ENCODE peak calls at places on chromosomes 1 and 21, in five cellular contexts. G, N, M, Y and H are unnamed samples.

GRCh38 chr21:29230541-29231275 is 68.0 kb upstream of the BACH1 start:
- DNase-seq in G (no peak), N (no peak), M (no peak), Y (no peak), H (no peak)

GRCh38 chr1:151282883-151283725 is 1.0 kb downstream of the ZNF687 start:
- DNase-seq in G (no peak), N (no peak), M (peak), Y (peak), H (peak)

GRCh38 chr1:109929588-109930251 is 19.1 kb downstream of the CSF1 start:
- DNase-seq in G (no peak), N (no peak), M (no peak), Y (no peak), H (no peak)

GRCh38 chr1:183019860-183020259 is 3.4 kb upstream of the LAMC1 start:
- DNase-seq in G (no peak), N (no peak), M (peak), Y (no peak), H (peak)

GRCh38 chr1:212760126-212760823 is 31.3 kb downstream of the NSL1 start:
- DNase-seq in G (no peak), N (no peak), M (peak), Y (no peak), H (peak)

GRCh38 chr1:93665015-93665414 is 16.6 kb downstream of the BCAR3 start:
- DNase-seq in G (no peak), N (no peak), M (no peak), Y (no peak), H (no peak)

GRCh38 chr1:89754518-89754917 is 66.3 kb upstream of the LRRC8D start:
- DNase-seq in G (no peak), N (no peak), M (no peak), Y (no peak), H (no peak)

GRCh38 chr1:100134872-100135271 is 1.9 kb downstream of the TRMT13 start:
- DNase-seq in G (no peak), N (no peak), M (peak), Y (no peak), H (no peak)

GRCh38 chr1:55506686-55507577 is 291.8 kb upstream of the USP24 start:
- DNase-seq in G (no peak), N (no peak), M (no peak), Y (no peak), H (no peak)

GRCh38 chr1:212512731-212513559 is 80.2 kb downstream of the NENF start:
- DNase-seq in G (no peak), N (no peak), M (no peak), Y (no peak), H (no peak)

GRCh38 chr1:5304702-5305101 is 650.3 kb downstream of the AJAP1 start:
- DNase-seq in G (no peak), N (no peak), M (no peak), Y (peak), H (no peak)

GRCh38 chr1:11701551-11701961 is 10.0 kb downstream of the DRAXIN start:
- DNase-seq in G (no peak), N (no peak), M (no peak), Y (no peak), H (no peak)

GRCh38 chr1:240237305-240237721 is 145.6 kb downstream of the FMN2 start:
- DNase-seq in G (no peak), N (no peak), M (no peak), Y (no peak), H (no peak)

GRCh38 chr1:227356582-227357228 is 38.4 kb upstream of the CDC42BPA start:
- DNase-seq in G (no peak), N (peak), M (peak), Y (peak), H (peak)

GRCh38 chr1:231861541-231862481 is 235.2 kb downstream of the DISC1 start:
- DNase-seq in G (no peak), N (no peak), M (no peak), Y (no peak), H (no peak)

GRCh38 chr1:35715568-35716002 is 3.1 kb downstream of the C1orf216 start:
- DNase-seq in G (peak), N (no peak), M (peak), Y (peak), H (peak)

GRCh38 chr1:8858888-8859706 is 19.4 kb downstream of the ENO1 start:
- DNase-seq in G (no peak), N (no peak), M (peak), Y (peak), H (peak)

GRCh38 chr1:17136145-17136544 is 16.9 kb upstream of the PADI2 start:
- DNase-seq in G (no peak), N (no peak), M (no peak), Y (no peak), H (no peak)

GRCh38 chr1:93615201-93616150 is 66.2 kb downstream of the BCAR3 start:
- DNase-seq in G (peak), N (no peak), M (peak), Y (peak), H (peak)

GRCh38 chr1:47396671-47397196 is 19.4 kb upstream of the FOXE3 start:
- DNase-seq in G (no peak), N (no peak), M (no peak), Y (no peak), H (no peak)

GRCh38 chr21:15285567-15285966 is 220.8 kb upstream of the NRIP1 start:
- DNase-seq in G (no peak), N (no peak), M (no peak), Y (no peak), H (no peak)

GRCh38 chr1:178726545-178726944 is 1.5 kb downstream of the RALGPS2 start:
- DNase-seq in G (no peak), N (no peak), M (no peak), Y (no peak), H (no peak)

GRCh38 chr21:35476616-35477395 is 427.7 kb upstream of the RUNX1 start:
- DNase-seq in G (no peak), N (no peak), M (no peak), Y (no peak), H (no peak)

GRCh38 chr1:57874426-57874825 is 450.6 kb upstream of the DAB1 start:
- DNase-seq in G (no peak), N (no peak), M (no peak), Y (no peak), H (no peak)

GRCh38 chr1:233635765-233636502 is 22.0 kb downstream of the KCNK1 start:
- DNase-seq in G (no peak), N (no peak), M (no peak), Y (peak), H (peak)

GRCh38 chr21:40841524-40842196 is 5.3 kb downstream of the DSCAM start:
- DNase-seq in G (no peak), N (peak), M (peak), Y (no peak), H (peak)

GRCh38 chr1:70079546-70079945 is 125.8 kb downstream of the LRRC40 start:
- DNase-seq in G (no peak), N (no peak), M (no peak), Y (no peak), H (no peak)

GRCh38 chr1:70083519-70083918 is 121.9 kb downstream of the LRRC40 start:
- DNase-seq in G (no peak), N (no peak), M (no peak), Y (no peak), H (no peak)

GRCh38 chr1:70086897-70087296 is 118.5 kb downstream of the LRRC40 start:
- DNase-seq in G (no peak), N (no peak), M (no peak), Y (no peak), H (no peak)

GRCh38 chr1:70085451-70085850 is 119.9 kb downstream of the LRRC40 start:
- DNase-seq in G (no peak), N (no peak), M (no peak), Y (no peak), H (no peak)

GRCh38 chr1:70084314-70084915 is 121.0 kb downstream of the LRRC40 start:
- DNase-seq in G (no peak), N (no peak), M (no peak), Y (no peak), H (no peak)
- TF ChIP-seq POLR2AphosphoS5 in G (no peak), N (no peak), M (no peak), Y (no peak), H (no peak)

GRCh38 chr1:32241011-32241763 is 5.8 kb upstream of the FAM167B start:
- DNase-seq in G (no peak), N (no peak), M (no peak), Y (peak), H (peak)
- TF ChIP-seq CREB1 in G (no peak), N (peak), M (no peak), Y (peak), H (no peak)

GRCh38 chr1:246428542-246429308 is 78.4 kb downstream of the SMYD3 start:
- DNase-seq in G (peak), N (no peak), M (no peak), Y (no peak), H (peak)
- TF ChIP-seq POLR2AphosphoS5 in G (no peak), N (no peak), M (no peak), Y (no peak), H (no peak)

GRCh38 chr1:63982201-63982600 is 208.4 kb downstream of the ROR1 start:
- DNase-seq in G (no peak), N (no peak), M (no peak), Y (no peak), H (no peak)

GRCh38 chr1:63984891-63985290 is 211.1 kb downstream of the ROR1 start:
- DNase-seq in G (no peak), N (no peak), M (no peak), Y (no peak), H (no peak)

GRCh38 chr1:63981408-63981773 is 207.6 kb downstream of the ROR1 start:
- DNase-seq in G (no peak), N (no peak), M (no peak), Y (no peak), H (no peak)

GRCh38 chr1:63984257-63984626 is 210.4 kb downstream of the ROR1 start:
- DNase-seq in G (no peak), N (no peak), M (no peak), Y (no peak), H (no peak)

DNA sequence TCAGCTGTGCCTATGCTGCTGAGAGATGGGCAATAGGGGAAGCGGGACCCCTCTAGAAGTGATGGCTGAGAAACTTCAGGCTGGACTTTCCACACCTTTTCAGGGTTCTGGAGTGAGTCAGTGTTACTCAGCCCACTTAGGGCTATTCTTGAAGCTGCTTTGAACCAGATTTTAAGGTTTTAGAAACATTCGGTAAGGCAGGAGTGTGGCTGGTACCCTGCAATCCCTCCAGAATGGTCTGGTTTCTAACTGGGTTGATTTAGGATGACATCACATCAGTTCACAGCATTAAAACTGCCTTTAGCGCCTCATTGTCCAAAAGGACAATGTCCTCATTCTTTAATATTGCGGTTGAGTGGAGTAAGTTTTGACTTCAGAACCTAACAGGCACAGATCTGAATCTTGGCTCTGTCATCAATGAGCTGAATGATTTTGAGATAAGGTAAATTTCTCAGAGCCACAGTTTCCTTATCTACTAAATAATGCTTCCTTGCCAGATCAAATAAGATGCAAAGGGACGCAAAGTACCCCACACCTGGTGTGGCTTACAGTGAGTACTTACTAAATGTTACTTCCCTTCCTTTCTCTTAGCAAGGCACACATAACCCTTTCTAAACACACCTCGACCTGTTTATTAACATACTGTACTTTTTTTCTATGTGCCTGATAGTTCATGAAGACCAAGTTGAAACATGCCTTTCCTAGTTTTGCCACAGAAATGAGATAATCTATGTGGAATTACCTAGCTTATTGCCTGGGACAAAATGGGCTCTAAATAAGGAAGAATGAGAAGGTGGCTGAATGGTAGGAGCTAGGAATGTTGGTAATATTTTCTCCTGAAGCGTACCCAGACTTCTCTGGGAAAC is 209.8 kb downstream of the ROR1 start:
- DNase-seq in G (no peak), N (no peak), M (no peak), Y (no peak), H (no peak)
- TF ChIP-seq CREB1 in G (no peak), N (no peak), M (no peak), Y (no peak), H (no peak)

GRCh38 chr1:27589841-27590426 is 14.0 kb downstream of the AHDC1 start:
- DNase-seq in G (no peak), N (no peak), M (no peak), Y (no peak), H (no peak)
- TF ChIP-seq POLR2AphosphoS5 in G (no peak), N (no peak), M (no peak), Y (no peak), H (no peak)

DNA sequence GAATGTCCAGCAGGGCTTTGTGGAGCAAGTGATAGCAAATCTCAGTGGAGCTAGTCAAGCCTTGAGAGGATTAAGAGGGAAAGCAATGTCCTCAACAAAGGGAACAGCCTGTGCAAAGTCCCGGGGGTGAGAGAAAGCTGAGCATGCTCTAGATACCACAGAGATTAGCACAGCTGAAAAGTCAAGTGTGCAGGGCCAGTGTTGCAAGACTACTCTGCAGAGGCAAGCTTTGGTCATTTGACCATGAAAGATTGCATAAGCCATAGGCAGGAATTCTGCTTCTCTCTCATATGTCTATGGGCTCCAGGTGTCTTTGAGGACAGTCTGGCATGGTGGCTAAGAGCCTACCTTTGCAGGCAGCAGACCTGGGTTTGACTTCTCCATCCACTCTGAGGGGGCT is 181.0 kb upstream of the JUN start:
- DNase-seq in G (no peak), N (no peak), M (peak), Y (no peak), H (no peak)
- TF ChIP-seq CREB1 in G (no peak), N (no peak), M (no peak), Y (no peak), H (no peak)

GRCh38 chr1:50218344-50218743 is 109.6 kb downstream of the ELAVL4 start:
- DNase-seq in G (no peak), N (no peak), M (no peak), Y (no peak), H (peak)
- TF ChIP-seq POLR2AphosphoS5 in G (no peak), N (no peak), M (no peak), Y (no peak), H (no peak)